ENCODE peak calls at places on chromosome 5, in four cellular contexts. One of them, this sample, is unnamed.

GRCh38 chr5:32710859-32711692 is at the start of gene NPR3:
- DNase-seq in mesenchymal stem cell: peak; percentile 65
- DNase-seq in NT2/D1: no peak
- DNase-seq in IMR-90: peak; percentile 66
- DNase-seq in this sample: peak; percentile 89

GRCh38 chr5:172763120-172763464 is 7.9 kb downstream of the DUSP1 start:
- DNase-seq in mesenchymal stem cell: no peak
- DNase-seq in NT2/D1: no peak
- DNase-seq in IMR-90: no peak
- DNase-seq in this sample: no peak

GRCh38 chr5:135138116-135138850 is 104.3 kb upstream of the PITX1 start:
- DNase-seq in mesenchymal stem cell: peak; percentile 55
- DNase-seq in NT2/D1: no peak
- DNase-seq in IMR-90: peak; percentile 32
- DNase-seq in this sample: no peak

GRCh38 chr5:1253456-1254105 is 28.4 kb downstream of the SLC6A18 start:
- DNase-seq in mesenchymal stem cell: no peak
- DNase-seq in NT2/D1: no peak
- DNase-seq in IMR-90: no peak
- DNase-seq in this sample: no peak

GRCh38 chr5:95620870-95621838 is 1.3 kb downstream of the GPR150 start:
- DNase-seq in mesenchymal stem cell: peak; percentile 43
- DNase-seq in NT2/D1: no peak
- DNase-seq in IMR-90: no peak
- DNase-seq in this sample: peak; percentile 38

GRCh38 chr5:66041612-66042011 is 102.5 kb upstream of the SREK1 start:
- DNase-seq in mesenchymal stem cell: no peak
- DNase-seq in NT2/D1: no peak
- DNase-seq in IMR-90: peak; percentile 9
- DNase-seq in this sample: peak; percentile 55

GRCh38 chr5:74641778-74642542 is 1.4 kb upstream of the ENC1 start:
- DNase-seq in mesenchymal stem cell: peak; percentile 86
- DNase-seq in NT2/D1: no peak
- DNase-seq in IMR-90: peak; percentile 87
- DNase-seq in this sample: peak; percentile 92

GRCh38 chr5:148842161-148842560 is 15.8 kb downstream of the ADRB2 start:
- DNase-seq in mesenchymal stem cell: no peak
- DNase-seq in NT2/D1: no peak
- DNase-seq in IMR-90: no peak
- DNase-seq in this sample: no peak

GRCh38 chr5:157269165-157269671 is 3.3 kb downstream of the CYFIP2 start:
- DNase-seq in mesenchymal stem cell: no peak
- DNase-seq in NT2/D1: no peak
- DNase-seq in IMR-90: no peak
- DNase-seq in this sample: no peak

GRCh38 chr5:10507575-10508024 is 56.3 kb upstream of the ANKRD33B start:
- DNase-seq in mesenchymal stem cell: peak; percentile 85
- DNase-seq in NT2/D1: no peak
- DNase-seq in IMR-90: peak; percentile 58
- DNase-seq in this sample: no peak

GRCh38 chr5:174720612-174721521 is 3.5 kb upstream of the MSX2 start:
- DNase-seq in mesenchymal stem cell: no peak
- DNase-seq in NT2/D1: peak; percentile 79
- DNase-seq in IMR-90: no peak
- DNase-seq in this sample: peak; percentile 28

GRCh38 chr5:30525353-30525752 is 668.1 kb upstream of the CDH6 start:
- DNase-seq in mesenchymal stem cell: no peak
- DNase-seq in NT2/D1: no peak
- DNase-seq in IMR-90: no peak
- DNase-seq in this sample: no peak

GRCh38 chr5:178991190-178992145 is 3.7 kb downstream of the GRM6 start:
- DNase-seq in mesenchymal stem cell: no peak
- DNase-seq in NT2/D1: no peak
- DNase-seq in IMR-90: no peak
- DNase-seq in this sample: no peak
- H3K9me3 ChIP-seq in mesenchymal stem cell: peaks cover 22% of the 10 kb centered on the region
- H3K9me3 ChIP-seq in NT2/D1: no peaks in the 10 kb centered on the region
- H3K9me3 ChIP-seq in IMR-90: peaks cover 62% of the 10 kb centered on the region
- H3K9me3 ChIP-seq in this sample: peaks cover 11% of the 10 kb centered on the region

DNA sequence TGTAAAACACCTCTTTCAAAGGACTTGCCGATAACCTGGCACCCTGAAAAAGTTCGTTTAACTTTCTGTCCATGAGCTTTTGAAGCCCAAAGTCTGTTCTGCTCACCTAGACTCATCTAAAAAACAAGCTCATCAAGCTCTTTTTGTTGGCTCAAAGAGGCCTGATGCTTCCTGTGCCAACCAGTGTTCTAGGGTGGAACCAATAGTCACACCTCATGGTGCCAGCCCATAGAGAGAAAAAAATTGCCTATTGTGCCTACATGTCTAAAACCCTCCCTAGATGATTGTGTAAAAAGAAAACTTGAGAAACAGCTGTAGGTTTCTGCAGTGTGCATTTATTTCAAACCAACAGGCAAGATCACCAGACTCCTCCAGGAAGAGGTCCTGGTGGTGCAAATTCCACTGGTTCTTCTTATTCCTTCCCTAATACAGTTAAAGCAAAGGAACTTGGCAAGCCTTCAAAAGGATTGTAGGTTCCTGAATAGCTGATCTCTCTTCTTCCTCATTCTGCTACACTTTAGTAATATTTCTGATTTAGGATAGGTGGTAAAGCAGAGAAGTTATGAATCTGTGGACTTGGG is 4.8 kb downstream of the SH3RF2 start:
- DNase-seq in mesenchymal stem cell: no peak
- DNase-seq in NT2/D1: no peak
- DNase-seq in IMR-90: peak; percentile 25
- DNase-seq in this sample: no peak
- H3K9ac ChIP-seq in mesenchymal stem cell: no peak overlapping the region
- H3K9ac ChIP-seq in NT2/D1: no peak overlapping the region
- H3K9ac ChIP-seq in IMR-90: no peak overlapping the region
- H3K9ac ChIP-seq in this sample: no peak overlapping the region

GRCh38 chr5:179128041-179128365 is 67.8 kb downstream of the ZNF354C start:
- DNase-seq in mesenchymal stem cell: no peak
- DNase-seq in NT2/D1: no peak
- DNase-seq in IMR-90: no peak
- DNase-seq in this sample: no peak

GRCh38 chr5:179125789-179126505 is 65.8 kb downstream of the ZNF354C start:
- DNase-seq in mesenchymal stem cell: no peak
- DNase-seq in NT2/D1: no peak
- DNase-seq in IMR-90: no peak
- DNase-seq in this sample: no peak

GRCh38 chr5:179126506-179126991 is 66.4 kb downstream of the ZNF354C start:
- DNase-seq in mesenchymal stem cell: no peak
- DNase-seq in NT2/D1: no peak
- DNase-seq in IMR-90: no peak
- DNase-seq in this sample: no peak

GRCh38 chr5:179128976-179129375 is 68.8 kb downstream of the ZNF354C start:
- DNase-seq in mesenchymal stem cell: no peak
- DNase-seq in NT2/D1: no peak
- DNase-seq in IMR-90: no peak
- DNase-seq in this sample: no peak

DNA sequence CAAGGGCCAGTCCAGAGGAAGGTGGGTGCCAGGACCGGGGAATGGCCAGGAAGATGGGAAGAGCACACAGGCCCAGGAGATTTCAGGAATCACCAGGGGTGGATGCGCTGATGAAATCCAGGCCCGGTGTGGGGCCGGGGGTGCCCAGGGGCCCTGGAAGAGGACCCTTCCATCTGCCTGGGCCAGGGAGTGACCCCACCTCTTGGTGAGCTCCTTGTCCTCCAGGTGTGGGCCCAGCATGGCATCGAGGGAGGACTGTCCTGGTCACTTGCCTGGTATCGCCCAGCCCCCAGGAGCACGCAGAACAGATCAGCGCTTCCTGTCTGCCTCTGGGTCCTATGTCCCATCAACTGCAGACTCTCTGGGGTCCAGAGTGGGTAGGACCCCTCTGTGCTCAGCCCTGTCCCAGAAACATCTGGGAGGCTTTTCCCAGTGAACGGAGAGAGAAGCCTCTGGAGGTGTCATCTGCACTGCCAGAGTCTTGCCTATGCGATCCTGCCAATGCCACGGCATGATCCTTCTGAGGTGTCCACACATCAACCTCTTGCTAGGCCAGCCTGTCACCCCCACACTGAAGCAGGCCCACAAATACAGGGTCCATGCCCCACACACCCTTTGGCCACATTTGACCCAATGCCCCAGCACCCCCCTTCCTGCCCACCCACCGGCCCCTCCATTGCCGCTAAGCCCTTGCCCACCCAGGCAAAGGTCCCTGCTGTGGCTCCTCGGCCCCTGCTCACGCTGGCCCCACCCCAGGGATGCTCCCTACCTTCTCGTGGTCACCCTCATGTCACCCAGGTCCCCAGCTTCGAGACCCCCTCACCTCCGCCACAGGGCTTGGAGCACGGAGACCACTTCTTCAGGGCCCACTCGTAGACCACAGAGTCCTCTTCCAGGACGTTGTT is 67.2 kb downstream of the ZNF354C start:
- DNase-seq in mesenchymal stem cell: no peak
- DNase-seq in NT2/D1: no peak
- DNase-seq in IMR-90: no peak
- DNase-seq in this sample: no peak
- H3K9me3 ChIP-seq in mesenchymal stem cell: no peaks in the 10 kb centered on the region
- H3K9me3 ChIP-seq in NT2/D1: no peaks in the 10 kb centered on the region
- H3K9me3 ChIP-seq in IMR-90: no peaks in the 10 kb centered on the region
- H3K9me3 ChIP-seq in this sample: no peaks in the 10 kb centered on the region

DNA sequence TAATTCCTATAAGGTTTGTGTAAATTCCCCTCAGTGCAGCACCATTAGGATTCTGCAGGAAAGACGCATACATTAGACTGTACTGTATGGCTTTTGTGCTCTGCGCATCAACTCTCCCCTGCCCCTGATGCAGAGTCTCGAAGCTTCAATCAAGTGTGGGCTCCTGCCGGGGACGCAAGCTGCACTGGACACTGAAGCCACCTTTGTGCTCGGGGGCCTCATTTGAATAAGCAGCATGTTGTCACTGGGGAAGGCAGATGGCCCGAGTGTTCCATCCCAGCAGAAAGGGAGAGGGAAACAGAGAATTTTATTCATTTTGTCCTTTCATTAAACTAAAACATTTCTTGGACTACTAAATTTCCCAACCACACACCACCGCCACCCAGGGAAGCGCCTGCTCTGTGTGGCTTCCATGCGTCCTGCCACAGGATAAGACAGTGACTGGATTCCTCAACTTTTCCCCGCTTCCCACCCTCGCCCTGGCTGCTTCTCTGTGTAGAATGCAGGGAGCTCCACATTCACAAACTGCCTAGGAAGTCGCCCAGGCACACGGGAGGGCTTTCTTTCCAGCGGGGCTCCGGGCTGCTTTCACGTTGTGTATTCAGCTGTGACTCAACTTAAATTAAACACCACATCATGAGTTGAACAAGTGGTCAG is 635.4 kb downstream of the IRX1 start:
- DNase-seq in mesenchymal stem cell: no peak
- DNase-seq in NT2/D1: no peak
- DNase-seq in IMR-90: no peak
- DNase-seq in this sample: no peak
- H3K9ac ChIP-seq in mesenchymal stem cell: no peak overlapping the region
- H3K9ac ChIP-seq in NT2/D1: no peak overlapping the region
- H3K9ac ChIP-seq in IMR-90: no peak overlapping the region
- H3K9ac ChIP-seq in this sample: no peak overlapping the region

GRCh38 chr5:166004006-166004405 is 2287.4 kb upstream of the WWC1 start:
- DNase-seq in mesenchymal stem cell: no peak
- DNase-seq in NT2/D1: no peak
- DNase-seq in IMR-90: no peak
- DNase-seq in this sample: no peak
- H3K9me3 ChIP-seq in mesenchymal stem cell: peaks cover 6% of the 10 kb centered on the region
- H3K9me3 ChIP-seq in NT2/D1: no peaks in the 10 kb centered on the region
- H3K9me3 ChIP-seq in IMR-90: peaks cover 3% of the 10 kb centered on the region
- H3K9me3 ChIP-seq in this sample: no peaks in the 10 kb centered on the region

GRCh38 chr5:55600536-55601208 is 65.9 kb upstream of the PLPP1 start:
- DNase-seq in mesenchymal stem cell: peak; percentile 76
- DNase-seq in NT2/D1: no peak
- DNase-seq in IMR-90: peak; percentile 60
- DNase-seq in this sample: peak; percentile 78
- H3K9ac ChIP-seq in mesenchymal stem cell: peak overlapping the region; percentile 89
- H3K9ac ChIP-seq in NT2/D1: no peak overlapping the region
- H3K9ac ChIP-seq in IMR-90: peak overlapping the region; percentile 72
- H3K9ac ChIP-seq in this sample: peak overlapping the region; percentile 89

DNA sequence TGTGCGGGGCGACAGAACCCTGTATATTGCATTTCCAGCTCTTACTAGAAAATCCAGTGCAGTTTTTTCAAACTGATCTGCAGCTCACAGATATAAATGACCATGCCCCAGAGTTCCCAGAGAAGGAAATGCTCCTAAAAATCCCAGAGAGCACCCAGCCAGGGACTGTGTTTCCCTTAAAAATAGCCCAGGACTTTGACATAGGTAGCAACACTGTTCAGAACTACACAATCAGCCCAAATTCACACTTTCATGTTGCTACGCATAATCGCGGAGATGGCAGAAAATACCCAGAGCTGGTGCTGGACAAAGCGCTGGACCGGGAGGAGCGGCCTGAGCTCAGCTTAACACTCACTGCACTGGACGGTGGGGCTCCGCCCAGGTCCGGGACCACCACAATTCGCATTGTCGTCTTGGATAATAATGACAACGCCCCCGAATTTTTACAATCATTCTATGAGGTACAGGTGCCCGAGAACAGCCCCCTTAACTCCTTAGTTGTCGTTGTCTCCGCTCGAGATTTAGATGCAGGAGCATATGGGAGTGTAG is 786 bp downstream of the PCDHB5 start:
- DNase-seq in mesenchymal stem cell: no peak
- DNase-seq in NT2/D1: no peak
- DNase-seq in IMR-90: no peak
- DNase-seq in this sample: no peak
- H3K9me3 ChIP-seq in mesenchymal stem cell: peaks cover 65% of the 10 kb centered on the region
- H3K9me3 ChIP-seq in NT2/D1: peaks cover 37% of the 10 kb centered on the region
- H3K9me3 ChIP-seq in IMR-90: peaks cover 3% of the 10 kb centered on the region
- H3K9me3 ChIP-seq in this sample: peaks cover 31% of the 10 kb centered on the region

GRCh38 chr5:116939641-116940040 is 365.0 kb upstream of the SEMA6A start:
- DNase-seq in mesenchymal stem cell: no peak
- DNase-seq in NT2/D1: no peak
- DNase-seq in IMR-90: no peak
- DNase-seq in this sample: no peak
- H3K9ac ChIP-seq in mesenchymal stem cell: no peak overlapping the region
- H3K9ac ChIP-seq in NT2/D1: no peak overlapping the region
- H3K9ac ChIP-seq in IMR-90: no peak overlapping the region
- H3K9ac ChIP-seq in this sample: no peak overlapping the region

GRCh38 chr5:2282034-2282690 is 399.4 kb upstream of the IRX4 start:
- DNase-seq in mesenchymal stem cell: no peak
- DNase-seq in NT2/D1: no peak
- DNase-seq in IMR-90: no peak
- DNase-seq in this sample: no peak
- H3K9me3 ChIP-seq in mesenchymal stem cell: no peaks in the 10 kb centered on the region
- H3K9me3 ChIP-seq in NT2/D1: no peaks in the 10 kb centered on the region
- H3K9me3 ChIP-seq in IMR-90: peaks cover 32% of the 10 kb centered on the region
- H3K9me3 ChIP-seq in this sample: no peaks in the 10 kb centered on the region

GRCh38 chr5:180832638-180833068 is 28.4 kb downstream of the ZFP62 start:
- DNase-seq in mesenchymal stem cell: no peak
- DNase-seq in NT2/D1: no peak
- DNase-seq in IMR-90: no peak
- DNase-seq in this sample: no peak
- H3K9ac ChIP-seq in mesenchymal stem cell: peak overlapping the region; percentile 96
- H3K9ac ChIP-seq in NT2/D1: no peak overlapping the region
- H3K9ac ChIP-seq in IMR-90: no peak overlapping the region
- H3K9ac ChIP-seq in this sample: peak overlapping the region; percentile 95

This sample was measured in adipocyte.